ENCODE peak calls at places on chromosomes 11 and 22, in five cellular contexts. One of them, this sample, is unnamed.
A peak's percentile ranks its signal among the peaks of the same experiment; 100 is the strongest.

GRCh38 chr11:45927332-45927683 is 4.9 kb downstream of the LARGE2 start:
- DNase-seq in small intestine: no peak
- DNase-seq in psoas muscle: no peak
- DNase-seq in neural progenitor cell: no peak
- DNase-seq in heart right ventricle: no peak
- DNase-seq in this sample: peak; percentile 40

GRCh38 chr11:7511405-7511804 is 2.4 kb upstream of the PPFIBP2 start:
- DNase-seq in small intestine: peak; percentile 36
- DNase-seq in psoas muscle: peak; percentile 56
- DNase-seq in neural progenitor cell: no peak
- DNase-seq in heart right ventricle: peak; percentile 72
- DNase-seq in this sample: peak; percentile 73

GRCh38 chr22:32811788-32812187 is 10.3 kb downstream of the TIMP3 start:
- DNase-seq in small intestine: no peak
- DNase-seq in psoas muscle: no peak
- DNase-seq in neural progenitor cell: no peak
- DNase-seq in heart right ventricle: no peak
- DNase-seq in this sample: no peak

GRCh38 chr11:11163669-11164377 is 189.2 kb downstream of the CSNK2A3 start:
- DNase-seq in small intestine: no peak
- DNase-seq in psoas muscle: no peak
- DNase-seq in neural progenitor cell: no peak
- DNase-seq in heart right ventricle: no peak
- DNase-seq in this sample: no peak

GRCh38 chr11:110179064-110179463 is 85.9 kb downstream of the ZC3H12C start:
- DNase-seq in small intestine: no peak
- DNase-seq in psoas muscle: no peak
- DNase-seq in neural progenitor cell: no peak
- DNase-seq in heart right ventricle: no peak
- DNase-seq in this sample: no peak

GRCh38 chr11:432501-433100 is 9.2 kb downstream of the ANO9 start:
- DNase-seq in small intestine: no peak
- DNase-seq in psoas muscle: no peak
- DNase-seq in neural progenitor cell: no peak
- DNase-seq in heart right ventricle: no peak
- DNase-seq in this sample: peak; percentile 50

GRCh38 chr11:123065634-123066033 is 3.7 kb upstream of the HSPA8 start:
- DNase-seq in small intestine: no peak
- DNase-seq in psoas muscle: no peak
- DNase-seq in neural progenitor cell: no peak
- DNase-seq in heart right ventricle: no peak
- DNase-seq in this sample: no peak

GRCh38 chr22:24969588-24970301 is 17.2 kb downstream of the KIAA1671 start:
- DNase-seq in small intestine: peak; percentile 50
- DNase-seq in psoas muscle: peak; percentile 59
- DNase-seq in neural progenitor cell: no peak
- DNase-seq in heart right ventricle: peak; percentile 85
- DNase-seq in this sample: peak; percentile 83

GRCh38 chr22:38419121-38419863 is 35.7 kb downstream of the KCNJ4 start:
- DNase-seq in small intestine: no peak
- DNase-seq in psoas muscle: no peak
- DNase-seq in neural progenitor cell: no peak
- DNase-seq in heart right ventricle: no peak
- DNase-seq in this sample: no peak

GRCh38 chr11:64998141-64998540 is 1.4 kb upstream of the BATF2 start:
- DNase-seq in small intestine: peak; percentile 52
- DNase-seq in psoas muscle: no peak
- DNase-seq in neural progenitor cell: no peak
- DNase-seq in heart right ventricle: no peak
- DNase-seq in this sample: no peak

GRCh38 chr11:125569913-125570621 is 790 bp downstream of the EI24 start:
- DNase-seq in small intestine: peak; percentile 29
- DNase-seq in psoas muscle: peak; percentile 28
- DNase-seq in neural progenitor cell: peak; percentile 12
- DNase-seq in heart right ventricle: no peak
- DNase-seq in this sample: no peak

GRCh38 chr11:20639688-20640087 is 29.7 kb upstream of the NELL1 start:
- DNase-seq in small intestine: no peak
- DNase-seq in psoas muscle: no peak
- DNase-seq in neural progenitor cell: no peak
- DNase-seq in heart right ventricle: no peak
- DNase-seq in this sample: no peak

GRCh38 chr11:16982256-16982671 is 31.9 kb downstream of the PLEKHA7 start:
- DNase-seq in small intestine: peak; percentile 37
- DNase-seq in psoas muscle: no peak
- DNase-seq in neural progenitor cell: no peak
- DNase-seq in heart right ventricle: no peak
- DNase-seq in this sample: no peak

GRCh38 chr11:76339217-76339616 is 41.7 kb downstream of the THAP12 start:
- DNase-seq in small intestine: no peak
- DNase-seq in psoas muscle: peak; percentile 78
- DNase-seq in neural progenitor cell: no peak
- DNase-seq in heart right ventricle: peak; percentile 67
- DNase-seq in this sample: peak; percentile 75

GRCh38 chr11:128897841-128898240 is 6.7 kb downstream of the KCNJ5 start:
- DNase-seq in small intestine: no peak
- DNase-seq in psoas muscle: no peak
- DNase-seq in neural progenitor cell: no peak
- DNase-seq in heart right ventricle: no peak
- DNase-seq in this sample: no peak

GRCh38 chr22:47402876-47403525 is 640.6 kb downstream of the TBC1D22A start:
- DNase-seq in small intestine: no peak
- DNase-seq in psoas muscle: no peak
- DNase-seq in neural progenitor cell: no peak
- DNase-seq in heart right ventricle: no peak
- DNase-seq in this sample: no peak

GRCh38 chr22:49849161-49850020 is 4.3 kb upstream of the ZBED4 start:
- DNase-seq in small intestine: no peak
- DNase-seq in psoas muscle: no peak
- DNase-seq in neural progenitor cell: no peak
- DNase-seq in heart right ventricle: no peak
- DNase-seq in this sample: no peak

GRCh38 chr11:64028398-64029115 is 7.2 kb upstream of the FLRT1 start:
- DNase-seq in small intestine: no peak
- DNase-seq in psoas muscle: no peak
- DNase-seq in neural progenitor cell: peak; percentile 96
- DNase-seq in heart right ventricle: no peak
- DNase-seq in this sample: peak; percentile 72

GRCh38 chr11:110689306-110689705 is 22.9 kb downstream of the ARHGAP20 start:
- DNase-seq in small intestine: no peak
- DNase-seq in psoas muscle: no peak
- DNase-seq in neural progenitor cell: no peak
- DNase-seq in heart right ventricle: no peak
- DNase-seq in this sample: no peak

GRCh38 chr22:30432520-30432919 is 7.0 kb downstream of the MTFP1 start:
- DNase-seq in small intestine: peak; percentile 45
- DNase-seq in psoas muscle: no peak
- DNase-seq in neural progenitor cell: no peak
- DNase-seq in heart right ventricle: no peak
- DNase-seq in this sample: no peak

GRCh38 chr22:49951001-49951677 is 9.4 kb upstream of the PIM3 start:
- DNase-seq in small intestine: peak; percentile 92
- DNase-seq in psoas muscle: no peak
- DNase-seq in neural progenitor cell: no peak
- DNase-seq in heart right ventricle: no peak
- DNase-seq in this sample: no peak

GRCh38 chr11:92728628-92729027 is 240.8 kb upstream of the MTNR1B start:
- DNase-seq in small intestine: no peak
- DNase-seq in psoas muscle: no peak
- DNase-seq in neural progenitor cell: no peak
- DNase-seq in heart right ventricle: no peak
- DNase-seq in this sample: no peak

GRCh38 chr11:118789501-118790356 is 1.2 kb downstream of the DDX6 start:
- DNase-seq in small intestine: peak; percentile 88
- DNase-seq in psoas muscle: no peak
- DNase-seq in neural progenitor cell: peak; percentile 26
- DNase-seq in heart right ventricle: no peak
- DNase-seq in this sample: peak; percentile 49

GRCh38 chr22:42039271-42039670 is 31.3 kb downstream of the NAGA start:
- DNase-seq in small intestine: no peak
- DNase-seq in psoas muscle: no peak
- DNase-seq in neural progenitor cell: no peak
- DNase-seq in heart right ventricle: no peak
- DNase-seq in this sample: no peak

GRCh38 chr11:75324189-75324588 is 27.3 kb downstream of the ARRB1 start:
- DNase-seq in small intestine: no peak
- DNase-seq in psoas muscle: no peak
- DNase-seq in neural progenitor cell: no peak
- DNase-seq in heart right ventricle: no peak
- DNase-seq in this sample: no peak
- H3K27ac ChIP-seq in small intestine: peak overlapping the region; percentile 76
- H3K27ac ChIP-seq in psoas muscle: no peak overlapping the region
- H3K27ac ChIP-seq in neural progenitor cell: no peak overlapping the region
- H3K27ac ChIP-seq in heart right ventricle: no peak overlapping the region
- H3K27ac ChIP-seq in this sample: no peak overlapping the region

DNA sequence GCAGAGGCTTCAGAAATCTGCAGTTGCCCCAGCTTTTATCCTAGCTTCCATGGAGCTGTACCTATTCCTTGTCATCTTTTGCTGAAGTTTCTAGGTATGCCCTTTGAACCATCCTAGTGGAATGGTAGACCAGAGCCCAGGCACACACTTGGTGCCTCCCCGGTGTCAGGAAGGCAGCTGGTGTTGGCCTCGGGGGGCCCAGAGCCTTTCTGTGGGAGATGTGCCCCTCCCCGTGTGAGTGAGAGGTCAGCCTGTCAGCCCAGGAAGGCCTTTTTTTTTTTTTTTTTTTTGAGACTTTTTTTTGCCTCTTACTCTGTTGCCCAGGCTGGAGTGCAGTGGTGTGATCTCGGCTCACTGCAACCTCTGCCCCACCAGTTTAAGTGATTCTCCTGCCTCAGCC is 58.4 kb downstream of the MED15 start:
- DNase-seq in small intestine: no peak
- DNase-seq in psoas muscle: no peak
- DNase-seq in neural progenitor cell: no peak
- DNase-seq in heart right ventricle: no peak
- DNase-seq in this sample: no peak
- H3K4me1 ChIP-seq in small intestine: no peaks in the 10 kb centered on the region
- H3K4me1 ChIP-seq in psoas muscle: peaks cover 16% of the 10 kb centered on the region
- H3K4me1 ChIP-seq in neural progenitor cell: no peaks in the 10 kb centered on the region
- H3K4me1 ChIP-seq in heart right ventricle: peaks cover 39% of the 10 kb centered on the region
- H3K4me1 ChIP-seq in this sample: peaks cover 22% of the 10 kb centered on the region

GRCh38 chr22:33918676-33919590 is 1.3 kb downstream of the LARGE1 start:
- DNase-seq in small intestine: no peak
- DNase-seq in psoas muscle: no peak
- DNase-seq in neural progenitor cell: no peak
- DNase-seq in heart right ventricle: no peak
- DNase-seq in this sample: no peak

GRCh38 chr22:33914131-33914530 is 6.1 kb downstream of the LARGE1 start:
- DNase-seq in small intestine: no peak
- DNase-seq in psoas muscle: no peak
- DNase-seq in neural progenitor cell: no peak
- DNase-seq in heart right ventricle: no peak
- DNase-seq in this sample: no peak

GRCh38 chr22:33913188-33913587 is 7.1 kb downstream of the LARGE1 start:
- DNase-seq in small intestine: no peak
- DNase-seq in psoas muscle: no peak
- DNase-seq in neural progenitor cell: no peak
- DNase-seq in heart right ventricle: no peak
- DNase-seq in this sample: no peak

GRCh38 chr22:33917744-33918406 is 2.4 kb downstream of the LARGE1 start:
- DNase-seq in small intestine: no peak
- DNase-seq in psoas muscle: no peak
- DNase-seq in neural progenitor cell: peak; percentile 64
- DNase-seq in heart right ventricle: no peak
- DNase-seq in this sample: no peak

DNA sequence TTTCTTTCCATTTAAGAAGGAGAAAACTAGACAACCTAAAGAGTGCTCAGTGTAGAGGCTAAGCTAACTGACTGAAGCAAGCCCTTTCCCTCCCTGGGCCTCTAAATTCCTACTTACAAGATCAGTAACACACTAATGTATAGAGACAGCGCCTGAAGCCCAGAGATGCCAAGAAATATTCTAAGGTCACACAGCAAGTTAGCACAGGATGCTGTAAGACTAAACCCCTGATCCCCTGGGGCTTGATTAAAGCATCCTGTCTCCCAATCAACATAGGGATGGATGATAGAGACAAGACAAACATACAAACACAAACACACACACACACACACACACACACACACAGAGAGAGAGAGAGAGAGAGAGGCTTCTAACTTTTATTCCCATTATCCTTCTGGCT is 5.6 kb downstream of the LARGE1 start:
- DNase-seq in small intestine: no peak
- DNase-seq in psoas muscle: no peak
- DNase-seq in neural progenitor cell: no peak
- DNase-seq in heart right ventricle: no peak
- DNase-seq in this sample: no peak
- H3K27ac ChIP-seq in small intestine: no peak overlapping the region
- H3K27ac ChIP-seq in psoas muscle: no peak overlapping the region
- H3K27ac ChIP-seq in neural progenitor cell: peak overlapping the region; percentile 68
- H3K27ac ChIP-seq in heart right ventricle: no peak overlapping the region
- H3K27ac ChIP-seq in this sample: no peak overlapping the region

GRCh38 chr22:40452730-40453487 is 82.5 kb downstream of the SGSM3 start:
- DNase-seq in small intestine: no peak
- DNase-seq in psoas muscle: no peak
- DNase-seq in neural progenitor cell: no peak
- DNase-seq in heart right ventricle: no peak
- DNase-seq in this sample: no peak

GRCh38 chr22:40449676-40450035 is 79.3 kb downstream of the SGSM3 start:
- DNase-seq in small intestine: no peak
- DNase-seq in psoas muscle: no peak
- DNase-seq in neural progenitor cell: no peak
- DNase-seq in heart right ventricle: no peak
- DNase-seq in this sample: no peak

GRCh38 chr22:40450651-40451050 is 80.3 kb downstream of the SGSM3 start:
- DNase-seq in small intestine: no peak
- DNase-seq in psoas muscle: no peak
- DNase-seq in neural progenitor cell: no peak
- DNase-seq in heart right ventricle: no peak
- DNase-seq in this sample: no peak

GRCh38 chr22:40451230-40451629 is 80.8 kb downstream of the SGSM3 start:
- DNase-seq in small intestine: no peak
- DNase-seq in psoas muscle: no peak
- DNase-seq in neural progenitor cell: no peak
- DNase-seq in heart right ventricle: no peak
- DNase-seq in this sample: no peak

GRCh38 chr22:40453676-40454075 is 83.3 kb downstream of the SGSM3 start:
- DNase-seq in small intestine: no peak
- DNase-seq in psoas muscle: no peak
- DNase-seq in neural progenitor cell: no peak
- DNase-seq in heart right ventricle: no peak
- DNase-seq in this sample: no peak
- H3K4me1 ChIP-seq in small intestine: no peaks in the 10 kb centered on the region
- H3K4me1 ChIP-seq in psoas muscle: peaks cover 34% of the 10 kb centered on the region
- H3K4me1 ChIP-seq in neural progenitor cell: no peaks in the 10 kb centered on the region
- H3K4me1 ChIP-seq in heart right ventricle: peaks cover 50% of the 10 kb centered on the region
- H3K4me1 ChIP-seq in this sample: peaks cover 21% of the 10 kb centered on the region

GRCh38 chr22:27074016-27074415 is 416.6 kb downstream of the MIAT start:
- DNase-seq in small intestine: no peak
- DNase-seq in psoas muscle: no peak
- DNase-seq in neural progenitor cell: no peak
- DNase-seq in heart right ventricle: no peak
- DNase-seq in this sample: no peak
- H3K27ac ChIP-seq in small intestine: no peak overlapping the region
- H3K27ac ChIP-seq in psoas muscle: no peak overlapping the region
- H3K27ac ChIP-seq in neural progenitor cell: no peak overlapping the region
- H3K27ac ChIP-seq in heart right ventricle: no peak overlapping the region
- H3K27ac ChIP-seq in this sample: no peak overlapping the region